ENCODE peak calls at places on chromosomes 12 and 14, in six cellular contexts. A, X, U, J, R and M are unnamed samples.

GRCh38 chr12:7387289-7387688 is 56.7 kb downstream of the CD163L1 start:
- DNase-seq in R (no peak), X (no peak), A (no peak), U (no peak), J (no peak), M (no peak)

GRCh38 chr12:105226219-105226618 is 9.8 kb downstream of the APPL2 start:
- DNase-seq in U (peak), X (no peak), A (no peak), J (peak), R (no peak), M (peak)

GRCh38 chr12:4535092-4535491 is 3.6 kb upstream of the RAD51AP1 start:
- DNase-seq in R (no peak), J (no peak), X (peak), A (no peak), U (no peak), M (peak)

GRCh38 chr14:92425101-92425500 is 88.5 kb upstream of the RIN3 start:
- DNase-seq in R (no peak), A (no peak), U (no peak), X (no peak), J (no peak), M (no peak)

GRCh38 chr12:75446857-75447256 is 33.7 kb upstream of the GLIPR1 start:
- DNase-seq in J (no peak), U (no peak), R (no peak), X (no peak), A (no peak), M (no peak)

GRCh38 chr12:26369588-26369987 is 174.2 kb downstream of the SSPN start:
- DNase-seq in J (no peak), R (no peak), A (no peak), X (no peak), U (no peak), M (no peak)

GRCh38 chr12:8054821-8055220 is 11.3 kb downstream of the C3AR1 start:
- DNase-seq in U (no peak), X (no peak), A (no peak), J (no peak), R (no peak), M (no peak)

GRCh38 chr12:92107094-92107493 is 38.6 kb downstream of the BTG1 start:
- DNase-seq in U (no peak), J (no peak), X (no peak), A (no peak), R (no peak), M (no peak)

GRCh38 chr12:99444859-99445316 is 202.7 kb upstream of the GARIN6 start:
- DNase-seq in X (no peak), R (no peak), J (no peak), A (no peak), U (no peak), M (no peak)

GRCh38 chr14:105330491-105330895 is 15.9 kb downstream of the PACS2 start:
- DNase-seq in R (peak), U (no peak), X (no peak), A (no peak), J (peak), M (no peak)

GRCh38 chr14:105526781-105527380 is 498 bp downstream of the TMEM121 start:
- DNase-seq in A (no peak), R (peak), X (no peak), U (no peak), J (no peak), M (no peak)

GRCh38 chr12:104370989-104371870 is 67.7 kb downstream of the EID3 start:
- DNase-seq in X (no peak), R (no peak), A (no peak), J (no peak), U (no peak), M (no peak)

GRCh38 chr14:59419383-59419782 is 45.8 kb downstream of the GPR135 start:
- DNase-seq in A (no peak), X (no peak), U (no peak), R (no peak), J (no peak), M (no peak)

GRCh38 chr14:75252254-75252837 is 26.3 kb upstream of the FOS start:
- DNase-seq in U (no peak), X (no peak), J (no peak), R (no peak), A (no peak), M (no peak)

GRCh38 chr12:119693006-119693405 is 25.1 kb downstream of the PRKAB1 start:
- DNase-seq in R (no peak), X (no peak), A (no peak), J (peak), U (no peak), M (no peak)

GRCh38 chr14:55297611-55298323 is 26.5 kb downstream of the FBXO34 start:
- DNase-seq in X (peak), A (no peak), U (no peak), J (no peak), R (no peak), M (peak)

GRCh38 chr12:108826807-108827721 is 30.3 kb downstream of the SSH1 start:
- DNase-seq in A (no peak), U (no peak), X (no peak), R (no peak), J (no peak), M (no peak)

GRCh38 chr14:32009221-32009620 is 67.9 kb upstream of the ARHGAP5 start:
- DNase-seq in X (no peak), A (no peak), U (no peak), J (no peak), R (no peak), M (no peak)

GRCh38 chr12:62130400-62130799 is 129.8 kb upstream of the USP15 start:
- DNase-seq in A (no peak), X (no peak), U (no peak), J (no peak), R (no peak), M (no peak)

GRCh38 chr12:26265606-26266005 is 70.2 kb downstream of the SSPN start:
- DNase-seq in A (no peak), J (no peak), U (no peak), R (no peak), X (no peak), M (no peak)

GRCh38 chr14:94953541-94954260 is 183.8 kb upstream of the GSC start:
- DNase-seq in J (no peak), U (no peak), X (no peak), A (no peak), R (no peak), M (no peak)

GRCh38 chr12:121577443-121578180 is 3.2 kb downstream of the KDM2B start:
- DNase-seq in U (no peak), X (no peak), R (no peak), A (no peak), J (no peak), M (peak)

GRCh38 chr14:89408907-89409675 is 7.9 kb downstream of the FOXN3 start:
- DNase-seq in J (no peak), X (no peak), A (no peak), U (no peak), R (no peak), M (no peak)

GRCh38 chr14:105448706-105449111 is 25.9 kb upstream of the CRIP2 start:
- DNase-seq in R (peak), A (peak), X (peak), U (peak), J (peak), M (peak)